ENCODE peak calls at places on chromosomes 16 and 17, in five cellular contexts. One of them, this sample, is unnamed.

GRCh38 chr16:87958632-87959031 is 7.4 kb downstream of the BANP start:
- DNase-seq in heart left ventricle: no peak
- DNase-seq in GM12865: no peak
- DNase-seq in PC-3: no peak
- DNase-seq in psoas muscle: no peak
- DNase-seq in this sample: no peak

GRCh38 chr17:19006698-19007097 is 2.1 kb upstream of the FAM83G start:
- DNase-seq in heart left ventricle: no peak
- DNase-seq in GM12865: no peak
- DNase-seq in PC-3: no peak
- DNase-seq in psoas muscle: no peak
- DNase-seq in this sample: no peak

GRCh38 chr16:27805828-27806351 is 255.9 kb downstream of the KATNIP start:
- DNase-seq in heart left ventricle: no peak
- DNase-seq in GM12865: no peak
- DNase-seq in PC-3: no peak
- DNase-seq in psoas muscle: no peak
- DNase-seq in this sample: no peak

GRCh38 chr16:55389426-55390073 is 65.5 kb downstream of the IRX6 start:
- DNase-seq in heart left ventricle: no peak
- DNase-seq in GM12865: no peak
- DNase-seq in PC-3: no peak
- DNase-seq in psoas muscle: peak; percentile 52
- DNase-seq in this sample: no peak

GRCh38 chr17:62824290-62825135 is 16.4 kb upstream of the MARCHF10 start:
- DNase-seq in heart left ventricle: no peak
- DNase-seq in GM12865: no peak
- DNase-seq in PC-3: peak; percentile 92
- DNase-seq in psoas muscle: no peak
- DNase-seq in this sample: peak; percentile 80

GRCh38 chr17:82330322-82331239 is 3.0 kb downstream of the SECTM1 start:
- DNase-seq in heart left ventricle: no peak
- DNase-seq in GM12865: peak; percentile 49
- DNase-seq in PC-3: peak; percentile 63
- DNase-seq in psoas muscle: no peak
- DNase-seq in this sample: peak; percentile 86

GRCh38 chr17:80879723-80880649 is 111.7 kb upstream of the CHMP6 start:
- DNase-seq in heart left ventricle: peak; percentile 32
- DNase-seq in GM12865: no peak
- DNase-seq in PC-3: no peak
- DNase-seq in psoas muscle: no peak
- DNase-seq in this sample: no peak

GRCh38 chr17:5661486-5662125 is 77.3 kb upstream of the NLRP1 start:
- DNase-seq in heart left ventricle: no peak
- DNase-seq in GM12865: no peak
- DNase-seq in PC-3: no peak
- DNase-seq in psoas muscle: no peak
- DNase-seq in this sample: no peak

GRCh38 chr17:74800531-74800930 is 24.4 kb upstream of the NAT9 start:
- DNase-seq in heart left ventricle: no peak
- DNase-seq in GM12865: no peak
- DNase-seq in PC-3: no peak
- DNase-seq in psoas muscle: no peak
- DNase-seq in this sample: no peak

GRCh38 chr17:48472485-48473281 is 42.7 kb upstream of the SKAP1 start:
- DNase-seq in heart left ventricle: no peak
- DNase-seq in GM12865: peak; percentile 34
- DNase-seq in PC-3: peak; percentile 96
- DNase-seq in psoas muscle: no peak
- DNase-seq in this sample: peak; percentile 42

GRCh38 chr17:17748179-17748578 is 66.9 kb downstream of the RAI1 start:
- DNase-seq in heart left ventricle: no peak
- DNase-seq in GM12865: peak; percentile 58
- DNase-seq in PC-3: no peak
- DNase-seq in psoas muscle: no peak
- DNase-seq in this sample: peak; percentile 19

GRCh38 chr17:42312285-42313130 is 24.2 kb downstream of the STAT5A start:
- DNase-seq in heart left ventricle: peak; percentile 92
- DNase-seq in GM12865: peak; percentile 84
- DNase-seq in PC-3: no peak
- DNase-seq in psoas muscle: peak; percentile 89
- DNase-seq in this sample: peak; percentile 82

GRCh38 chr17:16241906-16242399 is 24.9 kb downstream of the PIGL start:
- DNase-seq in heart left ventricle: no peak
- DNase-seq in GM12865: no peak
- DNase-seq in PC-3: no peak
- DNase-seq in psoas muscle: no peak
- DNase-seq in this sample: no peak

GRCh38 chr16:89289428-89290395 is 72.2 kb downstream of the ZNF778 start:
- DNase-seq in heart left ventricle: peak; percentile 85
- DNase-seq in GM12865: peak; percentile 65
- DNase-seq in PC-3: peak; percentile 71
- DNase-seq in psoas muscle: peak; percentile 75
- DNase-seq in this sample: peak; percentile 73

GRCh38 chr16:82767808-82768207 is 141.0 kb downstream of the CDH13 start:
- DNase-seq in heart left ventricle: no peak
- DNase-seq in GM12865: no peak
- DNase-seq in PC-3: no peak
- DNase-seq in psoas muscle: no peak
- DNase-seq in this sample: no peak

GRCh38 chr17:17151541-17151940 is 54.6 kb downstream of the PLD6 start:
- DNase-seq in heart left ventricle: no peak
- DNase-seq in GM12865: no peak
- DNase-seq in PC-3: peak; percentile 66
- DNase-seq in psoas muscle: no peak
- DNase-seq in this sample: peak; percentile 49

GRCh38 chr16:4682616-4683254 is 10.6 kb upstream of the NUDT16L1 start:
- DNase-seq in heart left ventricle: peak; percentile 73
- DNase-seq in GM12865: no peak
- DNase-seq in PC-3: peak; percentile 54
- DNase-seq in psoas muscle: no peak
- DNase-seq in this sample: no peak

DNA sequence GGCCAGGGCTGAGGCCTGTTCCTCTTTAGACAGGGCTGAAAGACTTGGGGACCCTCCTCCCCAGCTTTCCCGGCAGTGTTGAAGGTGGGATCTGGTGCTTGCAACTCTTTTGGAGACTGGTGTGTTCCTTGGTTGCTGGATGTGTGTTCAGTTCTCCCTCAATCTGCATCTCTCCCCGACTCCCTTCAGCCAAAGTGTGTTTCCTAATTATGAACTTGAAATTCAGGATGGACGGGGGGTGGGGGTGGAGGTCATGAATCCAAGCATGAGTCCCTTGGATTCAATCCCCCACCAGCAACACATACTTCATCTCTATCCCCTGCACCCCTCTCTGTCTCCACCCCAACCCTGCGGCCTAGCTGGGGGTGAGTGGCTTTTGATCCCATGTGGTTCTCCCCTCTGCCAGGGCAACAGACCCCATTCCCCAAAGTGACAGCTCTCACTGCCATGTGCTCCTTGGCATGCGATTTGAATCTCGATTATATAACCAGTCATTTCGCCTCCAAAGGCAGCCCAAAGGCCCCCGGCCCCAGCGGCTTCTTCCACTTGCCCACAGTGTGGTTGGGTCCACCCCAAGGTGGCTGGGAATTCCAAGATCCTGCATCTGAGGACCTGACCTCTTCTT is 1.3 kb downstream of the ARHGAP23 start:
- DNase-seq in heart left ventricle: no peak
- DNase-seq in GM12865: no peak
- DNase-seq in PC-3: no peak
- DNase-seq in psoas muscle: no peak
- DNase-seq in this sample: no peak
- H3K4me3 ChIP-seq in heart left ventricle: peak overlapping the region; percentile 94
- H3K4me3 ChIP-seq in GM12865: no peak overlapping the region
- H3K4me3 ChIP-seq in PC-3: peak overlapping the region; percentile 82
- H3K4me3 ChIP-seq in psoas muscle: peak overlapping the region; percentile 95
- H3K4me3 ChIP-seq in this sample: peak overlapping the region; percentile 80

GRCh38 chr16:2243031-2243528 is 6.8 kb downstream of the DNASE1L2 start:
- DNase-seq in heart left ventricle: no peak
- DNase-seq in GM12865: no peak
- DNase-seq in PC-3: no peak
- DNase-seq in psoas muscle: no peak
- DNase-seq in this sample: no peak

GRCh38 chr16:2243781-2244180 is 7.5 kb downstream of the DNASE1L2 start:
- DNase-seq in heart left ventricle: no peak
- DNase-seq in GM12865: no peak
- DNase-seq in PC-3: no peak
- DNase-seq in psoas muscle: no peak
- DNase-seq in this sample: no peak

GRCh38 chr16:2244926-2245795 is 6.2 kb downstream of the ECI1 start:
- DNase-seq in heart left ventricle: no peak
- DNase-seq in GM12865: no peak
- DNase-seq in PC-3: peak; percentile 48
- DNase-seq in psoas muscle: no peak
- DNase-seq in this sample: no peak

GRCh38 chr16:2242598-2242997 is 6.4 kb downstream of the DNASE1L2 start:
- DNase-seq in heart left ventricle: no peak
- DNase-seq in GM12865: no peak
- DNase-seq in PC-3: no peak
- DNase-seq in psoas muscle: no peak
- DNase-seq in this sample: no peak

DNA sequence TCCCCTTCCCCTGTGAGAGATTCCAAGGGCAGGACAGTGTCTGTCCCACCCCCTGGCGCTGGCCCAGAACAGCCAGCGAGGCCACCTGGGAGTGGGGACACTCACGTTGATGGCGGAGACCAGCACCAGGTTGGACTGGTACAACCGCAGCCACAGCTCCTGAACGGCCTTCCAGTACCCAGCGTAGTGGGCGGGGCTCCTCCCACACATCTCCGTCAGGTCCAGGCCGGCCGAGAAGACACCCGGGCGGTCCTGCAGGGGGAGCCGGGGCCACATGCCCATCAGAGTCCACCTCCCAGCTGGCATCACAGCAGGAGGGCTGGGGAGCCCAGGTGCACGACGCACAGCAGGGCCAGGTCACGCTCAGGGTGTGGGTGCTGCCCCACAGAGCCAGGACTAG is 7.1 kb downstream of the ECI1 start:
- DNase-seq in heart left ventricle: no peak
- DNase-seq in GM12865: no peak
- DNase-seq in PC-3: no peak
- DNase-seq in psoas muscle: no peak
- DNase-seq in this sample: no peak
- TF ChIP-seq CTCF in heart left ventricle: no peak
- TF ChIP-seq CTCF in GM12865: no peak
- TF ChIP-seq CTCF in PC-3: no peak
- TF ChIP-seq CTCF in psoas muscle: no peak
- TF ChIP-seq CTCF in this sample: no peak

GRCh38 chr17:78723957-78724356 is 58.1 kb downstream of the CYTH1 start:
- DNase-seq in heart left ventricle: no peak
- DNase-seq in GM12865: no peak
- DNase-seq in PC-3: no peak
- DNase-seq in psoas muscle: no peak
- DNase-seq in this sample: no peak
- H3K4me3 ChIP-seq in heart left ventricle: no peak overlapping the region
- H3K4me3 ChIP-seq in GM12865: peak overlapping the region; percentile 63
- H3K4me3 ChIP-seq in PC-3: no peak overlapping the region
- H3K4me3 ChIP-seq in psoas muscle: peak overlapping the region; percentile 5
- H3K4me3 ChIP-seq in this sample: no peak overlapping the region

GRCh38 chr17:28946239-28946638 is 5.1 kb downstream of the PHF12 start:
- DNase-seq in heart left ventricle: no peak
- DNase-seq in GM12865: no peak
- DNase-seq in PC-3: peak; percentile 83
- DNase-seq in psoas muscle: no peak
- DNase-seq in this sample: peak; percentile 93
- TF ChIP-seq CTCF in heart left ventricle: no peak
- TF ChIP-seq CTCF in GM12865: no peak
- TF ChIP-seq CTCF in PC-3: no peak
- TF ChIP-seq CTCF in psoas muscle: no peak
- TF ChIP-seq CTCF in this sample: no peak

GRCh38 chr17:7833011-7833794 is 814 bp upstream of the KDM6B start:
- DNase-seq in heart left ventricle: no peak
- DNase-seq in GM12865: no peak
- DNase-seq in PC-3: no peak
- DNase-seq in psoas muscle: no peak
- DNase-seq in this sample: no peak
- H3K4me3 ChIP-seq in heart left ventricle: peak overlapping the region; percentile 68
- H3K4me3 ChIP-seq in GM12865: peak overlapping the region; percentile 80
- H3K4me3 ChIP-seq in PC-3: peak overlapping the region; percentile 83
- H3K4me3 ChIP-seq in psoas muscle: peak overlapping the region; percentile 85
- H3K4me3 ChIP-seq in this sample: peak overlapping the region; percentile 74

GRCh38 chr16:51762081-51762995 is 611.3 kb upstream of the SALL1 start:
- DNase-seq in heart left ventricle: peak; percentile 80
- DNase-seq in GM12865: peak; percentile 73
- DNase-seq in PC-3: peak; percentile 63
- DNase-seq in psoas muscle: peak; percentile 54
- DNase-seq in this sample: peak; percentile 75
- TF ChIP-seq CTCF in heart left ventricle: peak; percentile 91
- TF ChIP-seq CTCF in GM12865: peak; percentile 97
- TF ChIP-seq CTCF in PC-3: peak; percentile 79
- TF ChIP-seq CTCF in psoas muscle: peak; percentile 53
- TF ChIP-seq CTCF in this sample: peak; percentile 98

GRCh38 chr16:47196457-47196856 is 52.7 kb upstream of the NETO2 start:
- DNase-seq in heart left ventricle: no peak
- DNase-seq in GM12865: no peak
- DNase-seq in PC-3: no peak
- DNase-seq in psoas muscle: no peak
- DNase-seq in this sample: no peak
- H3K4me3 ChIP-seq in heart left ventricle: no peak overlapping the region
- H3K4me3 ChIP-seq in GM12865: no peak overlapping the region
- H3K4me3 ChIP-seq in PC-3: no peak overlapping the region
- H3K4me3 ChIP-seq in psoas muscle: no peak overlapping the region
- H3K4me3 ChIP-seq in this sample: no peak overlapping the region

GRCh38 chr17:47323382-47324223 is at the start of gene EFCAB13:
- DNase-seq in heart left ventricle: peak; percentile 94
- DNase-seq in GM12865: peak; percentile 98
- DNase-seq in PC-3: peak; percentile 95
- DNase-seq in psoas muscle: peak; percentile 91
- DNase-seq in this sample: peak; percentile 85
- TF ChIP-seq CTCF in heart left ventricle: peak; percentile 38
- TF ChIP-seq CTCF in GM12865: no peak
- TF ChIP-seq CTCF in PC-3: peak; percentile 51
- TF ChIP-seq CTCF in psoas muscle: no peak
- TF ChIP-seq CTCF in this sample: peak; percentile 2

This sample was measured in cardiac fibroblast.